ENCODE peak calls at places on chromosomes 2 and 18, in four cellular contexts. R, X, N and T are unnamed samples.
A peak's percentile ranks its signal among the peaks of the same experiment; 100 is the strongest.

GRCh38 chr2:177172034-177172880 is 40.3 kb upstream of the HNRNPA3 start:
- DNase-seq in R (no peak), X (no peak), N (no peak), T (no peak)

GRCh38 chr2:166513952-166514351 is 19.9 kb upstream of the SCN7A start:
- DNase-seq in R (no peak), X (no peak), N (no peak), T (no peak)

GRCh38 chr2:33521791-33522281 is 45.4 kb downstream of the RASGRP3 start:
- DNase-seq in R (no peak), X (no peak), N (peak; percentile 71), T (no peak)

GRCh38 chr18:7168408-7168807 is 50.8 kb upstream of the LAMA1 start:
- DNase-seq in R (no peak), X (no peak), N (no peak), T (no peak)

GRCh38 chr2:112933261-112933660 is 22.3 kb downstream of the IL37 start:
- DNase-seq in R (no peak), X (no peak), N (no peak), T (peak; percentile 13)

GRCh38 chr2:234290671-234291070 is 206.2 kb downstream of the ARL4C start:
- DNase-seq in R (peak; percentile 79), X (peak; percentile 76), N (peak; percentile 73), T (no peak)

GRCh38 chr2:157830696-157831570 is 45.2 kb downstream of the ACVR1 start:
- DNase-seq in R (no peak), X (no peak), N (peak; percentile 75), T (no peak)

GRCh38 chr2:13542061-13542460 is 825.3 kb downstream of the TRIB2 start:
- DNase-seq in R (no peak), X (no peak), N (no peak), T (no peak)

GRCh38 chr2:152500777-152501176 is 165.8 kb downstream of the FMNL2 start:
- DNase-seq in R (no peak), X (no peak), N (peak; percentile 75), T (no peak)

GRCh38 chr2:188852752-188853151 is 121.4 kb upstream of the COL3A1 start:
- DNase-seq in R (no peak), X (no peak), N (no peak), T (no peak)

GRCh38 chr2:42843131-42843530 is 50.7 kb upstream of the HAAO start:
- DNase-seq in R (no peak), X (no peak), N (peak; percentile 46), T (no peak)

GRCh38 chr2:183610724-183611123 is 486.5 kb downstream of the NUP35 start:
- DNase-seq in R (no peak), X (no peak), N (no peak), T (no peak)

GRCh38 chr18:35641916-35642315 is 60.4 kb downstream of the GALNT1 start:
- DNase-seq in R (no peak), X (no peak), N (no peak), T (no peak)

GRCh38 chr18:55833543-55833942 is 245.6 kb upstream of the TCF4 start:
- DNase-seq in R (no peak), X (no peak), N (no peak), T (no peak)